ENCODE peak calls at places on chromosomes 1 and 21, in nine cellular contexts. N is SJSA1, P is Caco-2, L is AG09309, K is AG04449, F is neural progenitor cell, R is stomach, G is HAP-1, B is left ventricle myocardium inferior. X is an unnamed sample.

GRCh38 chr1:243267346-243268283 is 11.8 kb downstream of the SDCCAG8 start:
- DNase-seq in F (peak; percentile 5), G (no peak), N (no peak), R (no peak), K (no peak), P (no peak), B (no peak), L (no peak), X (peak; percentile 25)

GRCh38 chr1:182962554-182963115 is 9.7 kb upstream of the SHCBP1L start:
- DNase-seq in R (peak; percentile 78), F (peak; percentile 92), K (peak; percentile 71), N (peak; percentile 81), L (peak; percentile 76), P (peak; percentile 78), G (peak; percentile 83), B (peak; percentile 81), X (peak; percentile 91)

GRCh38 chr1:12475947-12476346 is 142.1 kb downstream of the DHRS3 start:
- DNase-seq in N (no peak), K (no peak), R (no peak), F (no peak), L (no peak), B (no peak), G (no peak), P (no peak), X (no peak)

GRCh38 chr1:17355898-17356297 is 16.1 kb upstream of the PADI6 start:
- DNase-seq in G (no peak), L (no peak), F (no peak), N (no peak), P (no peak), B (no peak), R (no peak), K (no peak), X (no peak)

GRCh38 chr1:183913556-183913955 is 108.6 kb downstream of the RGL1 start:
- DNase-seq in G (no peak), N (no peak), L (no peak), F (no peak), P (no peak), B (no peak), R (no peak), K (no peak), X (no peak)

GRCh38 chr1:184176058-184176457 is 124.5 kb downstream of the TSEN15 start:
- DNase-seq in F (no peak), K (no peak), R (no peak), B (no peak), L (no peak), G (no peak), P (no peak), N (no peak), X (no peak)

GRCh38 chr1:243490748-243491686 is 235.2 kb downstream of the SDCCAG8 start:
- DNase-seq in F (no peak), R (no peak), K (peak; percentile 45), L (peak; percentile 83), P (no peak), N (no peak), G (peak; percentile 99), B (no peak), X (no peak)

GRCh38 chr1:201593200-201593828 is 54.4 kb downstream of the NAV1 start:
- DNase-seq in R (no peak), F (no peak), G (no peak), K (peak; percentile 97), B (no peak), P (no peak), N (peak; percentile 74), L (peak; percentile 99), X (peak; percentile 82)

DNA sequence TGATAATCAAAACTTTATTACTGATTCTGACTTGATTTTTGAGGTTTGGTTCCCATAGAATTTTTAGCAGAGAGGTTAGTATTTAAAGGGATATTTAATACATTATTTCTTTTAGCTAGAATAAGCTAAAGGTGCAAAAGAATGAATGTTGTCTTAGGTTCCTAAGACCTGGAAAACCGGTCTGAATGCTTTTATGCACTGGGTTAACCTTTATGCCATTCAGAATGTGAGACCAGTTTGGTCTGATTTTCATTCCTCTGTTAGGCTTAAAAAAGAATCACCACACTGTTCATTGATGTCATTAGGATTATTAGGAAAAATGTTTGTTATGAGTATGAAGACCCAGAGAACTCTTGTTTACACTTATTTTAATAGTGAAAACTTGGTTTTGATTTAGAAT is 30.1 kb downstream of the RAP1A start:
- DNase-seq in G (no peak), K (no peak), L (no peak), P (peak; percentile 35), B (no peak), N (no peak), F (no peak), R (no peak), X (peak; percentile 89)
- H3K4me3 ChIP-seq in G (no peak overlapping the region), K (no peak overlapping the region), L (no peak overlapping the region), P (no peak overlapping the region), B (no peak overlapping the region), N (no peak overlapping the region), F (no peak overlapping the region), R (no peak overlapping the region), X (no peak overlapping the region)

GRCh38 chr1:47309427-47309826 is 4.5 kb downstream of the STIL start:
- DNase-seq in L (no peak), G (no peak), R (no peak), K (no peak), B (no peak), N (no peak), F (no peak), P (no peak), X (no peak)
- H3K4me3 ChIP-seq in L (no peak overlapping the region), G (no peak overlapping the region), R (no peak overlapping the region), K (no peak overlapping the region), B (no peak overlapping the region), N (no peak overlapping the region), F (no peak overlapping the region), P (no peak overlapping the region), X (no peak overlapping the region)

DNA sequence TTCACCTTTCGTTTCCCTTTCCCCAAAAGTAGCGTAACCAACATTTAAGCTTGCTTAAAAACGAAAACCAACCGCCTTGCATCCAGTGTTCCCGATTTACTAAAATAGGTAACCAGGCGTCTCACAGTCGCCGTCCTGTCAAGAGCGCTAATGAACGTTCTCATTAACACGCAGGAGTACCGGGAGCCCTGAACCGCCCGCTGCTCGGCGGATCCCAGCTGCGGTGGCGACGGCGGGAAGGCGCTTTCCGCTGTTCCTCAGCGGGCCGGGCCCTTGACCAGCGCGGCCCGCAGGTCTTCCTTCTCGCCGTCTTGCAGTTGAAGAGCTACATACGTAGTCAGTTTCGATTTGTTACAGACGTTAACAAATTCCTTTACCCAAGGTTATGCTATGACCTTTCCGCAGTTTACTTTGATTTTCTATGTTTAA is 2.0 kb downstream of the OLIG1 start:
- DNase-seq in F (peak; percentile 59), G (no peak), K (no peak), R (no peak), L (no peak), B (no peak), P (no peak), N (no peak), X (no peak)
- H3K4me3 ChIP-seq in F (peak overlapping the region; percentile 53), G (no peak overlapping the region), K (peak overlapping the region; percentile 36), R (peak overlapping the region; percentile 53), L (no peak overlapping the region), B (peak overlapping the region; percentile 67), P (peak overlapping the region; percentile 10), N (no peak overlapping the region), X (peak overlapping the region; percentile 37)

GRCh38 chr1:3494321-3495308 is 40.1 kb downstream of the ARHGEF16 start:
- DNase-seq in G (no peak), R (no peak), N (no peak), L (no peak), B (no peak), F (no peak), P (no peak), K (no peak), X (no peak)

GRCh38 chr1:3490046-3490745 is 35.7 kb downstream of the ARHGEF16 start:
- DNase-seq in P (no peak), G (no peak), F (no peak), B (no peak), N (no peak), K (no peak), R (no peak), L (no peak), X (no peak)

GRCh38 chr1:3488432-3488831 is 34.0 kb downstream of the ARHGEF16 start:
- DNase-seq in G (no peak), P (no peak), R (no peak), B (no peak), N (no peak), F (no peak), K (no peak), L (no peak), X (no peak)

GRCh38 chr1:3492545-3493246 is 38.2 kb downstream of the ARHGEF16 start:
- DNase-seq in F (no peak), R (peak; percentile 34), L (no peak), G (no peak), K (no peak), N (no peak), P (no peak), B (no peak), X (no peak)

GRCh38 chr1:3491291-3492246 is 37.1 kb downstream of the ARHGEF16 start:
- DNase-seq in G (peak; percentile 27), B (peak; percentile 81), P (peak; percentile 80), K (no peak), L (no peak), R (peak; percentile 83), N (peak; percentile 74), F (peak; percentile 81), X (peak; percentile 59)
- H3K4me3 ChIP-seq in G (peak overlapping the region; percentile 10), B (no peak overlapping the region), P (no peak overlapping the region), K (no peak overlapping the region), L (no peak overlapping the region), R (peak overlapping the region; percentile 19), N (no peak overlapping the region), F (peak overlapping the region; percentile 37), X (peak overlapping the region; percentile 42)

GRCh38 chr1:27033059-27033746 is 20.6 kb upstream of the TENT5B start:
- DNase-seq in N (no peak), R (peak; percentile 65), G (no peak), K (no peak), F (no peak), P (no peak), L (no peak), B (no peak), X (no peak)

GRCh38 chr1:27035344-27035743 is 22.7 kb upstream of the TENT5B start:
- DNase-seq in L (no peak), R (no peak), B (no peak), P (no peak), N (no peak), K (no peak), G (no peak), F (no peak), X (no peak)

GRCh38 chr1:27031235-27032118 is 18.8 kb upstream of the TENT5B start:
- DNase-seq in G (no peak), N (peak; percentile 90), L (no peak), F (peak; percentile 77), P (no peak), K (no peak), B (peak; percentile 79), R (peak; percentile 86), X (peak; percentile 76)

GRCh38 chr1:27029517-27029916 is 16.9 kb upstream of the TENT5B start:
- DNase-seq in K (no peak), P (no peak), G (no peak), R (no peak), L (no peak), N (no peak), B (no peak), F (no peak), X (no peak)

DNA sequence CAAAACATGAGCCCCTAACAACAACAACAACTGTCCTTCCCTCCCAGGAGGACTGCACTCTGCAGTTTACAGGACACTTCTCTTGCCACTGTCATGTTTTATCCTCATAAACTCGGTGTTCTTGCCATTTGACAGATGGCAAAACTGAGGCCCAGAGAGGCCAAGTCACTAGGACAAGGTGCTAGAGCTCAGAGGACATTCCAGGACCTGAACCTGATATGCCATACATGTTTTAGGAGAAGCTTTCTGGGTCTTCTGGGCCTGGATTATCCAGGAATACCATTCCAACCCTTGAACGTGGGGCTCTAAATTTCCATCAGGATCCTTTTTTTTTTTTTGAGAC is 19.4 kb upstream of the TENT5B start:
- DNase-seq in B (no peak), P (no peak), L (no peak), K (no peak), N (no peak), F (no peak), G (no peak), R (no peak), X (no peak)
- H3K4me3 ChIP-seq in B (peak overlapping the region; percentile 59), P (no peak overlapping the region), L (peak overlapping the region; percentile 32), K (no peak overlapping the region), N (no peak overlapping the region), F (peak overlapping the region; percentile 38), G (no peak overlapping the region), R (peak overlapping the region; percentile 24), X (no peak overlapping the region)

X was measured in trophoblast cell.